ENCODE peak calls at places on chromosomes 13 and 19, in ten cellular contexts. A, V, G, P, Q, L, J, C, Y and E are unnamed samples. For H3K9me3, the result is how much of the 10 kb centered on the place peaks cover.

GRCh38 chr13:113973218-113974164 is at the start of gene C13orf46:
- DNase-seq in V (no peak), J (no peak), Y (no peak), P (no peak), C (no peak), A (no peak), G (no peak), L (no peak), Q (no peak), E (no peak)

GRCh38 chr13:110211735-110212134 is 95.2 kb downstream of the COL4A1 start:
- DNase-seq in V (no peak), C (no peak), L (no peak), Y (no peak), P (no peak), G (no peak), J (no peak), A (no peak), Q (no peak), E (no peak)

GRCh38 chr19:41311613-41312012 is 1.6 kb downstream of the CCDC97 start:
- DNase-seq in G (no peak), C (no peak), Y (no peak), P (no peak), Q (no peak), V (no peak), A (no peak), L (no peak), J (no peak), E (no peak)

GRCh38 chr19:41403181-41403970 is 5.8 kb downstream of the BCKDHA start:
- DNase-seq in G (no peak), Y (no peak), A (no peak), V (no peak), P (no peak), C (no peak), Q (no peak), J (no peak), L (no peak), E (no peak)

GRCh38 chr13:114143806-114144605 is 11.6 kb upstream of the RASA3 start:
- DNase-seq in A (no peak), L (peak), Q (peak), G (no peak), Y (peak), J (no peak), P (peak), V (peak), C (no peak), E (no peak)

GRCh38 chr13:50082426-50083283 is 67.4 kb downstream of the KCNRG start:
- DNase-seq in G (peak), J (peak), L (no peak), P (peak), Y (peak), Q (peak), C (no peak), A (peak), V (peak), E (peak)

GRCh38 chr13:25204843-25205242 is 32.8 kb upstream of the AMER2 start:
- DNase-seq in J (no peak), Y (no peak), G (no peak), P (no peak), L (no peak), C (no peak), A (no peak), V (no peak), Q (no peak), E (no peak)

GRCh38 chr19:6800991-6801396 is 28.5 kb downstream of the VAV1 start:
- DNase-seq in L (no peak), G (no peak), C (no peak), J (no peak), A (peak), V (no peak), Y (no peak), Q (peak), P (peak), E (no peak)

GRCh38 chr13:31346891-31347290 is 147.1 kb downstream of the B3GLCT start:
- DNase-seq in V (no peak), A (no peak), P (no peak), Q (no peak), L (no peak), C (no peak), J (no peak), G (no peak), Y (no peak), E (no peak)

GRCh38 chr19:33324628-33325027 is 22.3 kb upstream of the CEBPA start:
- DNase-seq in J (no peak), V (no peak), L (no peak), Y (no peak), G (no peak), A (no peak), P (no peak), Q (no peak), C (no peak), E (no peak)

GRCh38 chr13:95246292-95247082 is 54.8 kb downstream of the ABCC4 start:
- DNase-seq in G (no peak), Q (no peak), Y (no peak), L (no peak), V (no peak), A (no peak), P (no peak), J (no peak), C (no peak), E (no peak)

GRCh38 chr19:46490774-46491173 is 4.9 kb downstream of the PNMA8B start:
- DNase-seq in G (no peak), A (no peak), Y (no peak), L (no peak), C (no peak), Q (no peak), J (no peak), P (no peak), V (no peak), E (no peak)

GRCh38 chr13:29427937-29428309 is 167.6 kb downstream of the SLC7A1 start:
- DNase-seq in V (no peak), J (no peak), G (no peak), C (no peak), Y (no peak), P (no peak), Q (no peak), A (no peak), L (no peak), E (no peak)

GRCh38 chr19:24060687-24061356 is 26.2 kb upstream of the ZNF254 start:
- DNase-seq in A (peak), C (no peak), Y (no peak), Q (peak), L (no peak), J (no peak), V (no peak), P (no peak), G (no peak), E (no peak)

GRCh38 chr13:34464011-34464410 is 478.1 kb upstream of the NBEA start:
- DNase-seq in J (no peak), P (peak), C (no peak), G (no peak), L (no peak), V (no peak), Q (no peak), Y (no peak), A (no peak), E (no peak)

GRCh38 chr13:24684600-24684998 is 4.4 kb downstream of the ATP12A start:
- DNase-seq in Q (no peak), V (no peak), J (no peak), C (no peak), L (no peak), G (no peak), Y (no peak), A (no peak), P (no peak), E (no peak)

GRCh38 chr13:111954681-111955411 is 112.1 kb upstream of the SOX1 start:
- DNase-seq in J (no peak), C (no peak), A (no peak), Y (peak), L (no peak), G (no peak), Q (peak), V (no peak), P (no peak), E (no peak)

GRCh38 chr13:21638319-21639282 is 32.3 kb upstream of the FGF9 start:
- DNase-seq in Y (no peak), J (no peak), G (no peak), A (peak), P (peak), V (peak), C (no peak), L (no peak), Q (no peak), E (peak)

GRCh38 chr13:33671560-33671959 is 146.4 kb upstream of the RFC3 start:
- DNase-seq in A (no peak), Q (no peak), P (no peak), C (no peak), J (no peak), G (no peak), Y (no peak), L (no peak), V (no peak), E (no peak)

GRCh38 chr19:44623080-44623479 is 9.7 kb downstream of the IGSF23 start:
- DNase-seq in P (no peak), L (no peak), Q (no peak), V (no peak), C (no peak), J (no peak), A (peak), Y (peak), G (no peak), E (no peak)

GRCh38 chr13:24251525-24251924 is 57.9 kb upstream of the C1QTNF9 start:
- DNase-seq in J (no peak), Q (no peak), V (peak), L (no peak), Y (no peak), A (no peak), G (no peak), P (no peak), C (no peak), E (no peak)

GRCh38 chr19:47663911-47664771 is 49.1 kb upstream of the EHD2 start:
- DNase-seq in P (peak), Q (no peak), Y (peak), G (peak), L (peak), V (peak), A (peak), J (peak), C (peak), E (peak)

GRCh38 chr13:111215081-111216047 is 100.3 kb downstream of the ARHGEF7 start:
- DNase-seq in P (no peak), Y (no peak), J (no peak), Q (no peak), V (no peak), C (no peak), G (no peak), L (no peak), A (no peak), E (peak)

GRCh38 chr19:33226550-33227241 is 1.0 kb upstream of the SLC7A10 start:
- DNase-seq in Q (no peak), J (no peak), P (peak), C (no peak), A (no peak), G (no peak), V (peak), Y (peak), L (no peak), E (peak)

GRCh38 chr13:110759710-110760109 is 46.2 kb downstream of the ING1 start:
- DNase-seq in L (no peak), J (no peak), G (no peak), Q (no peak), C (no peak), V (no peak), A (peak), P (no peak), Y (no peak), E (no peak)

GRCh38 chr13:26628706-26629105 is 71.2 kb downstream of the WASF3 start:
- DNase-seq in L (no peak), Q (no peak), C (no peak), J (no peak), G (no peak), P (peak), V (peak), Y (no peak), A (peak), E (peak)

GRCh38 chr19:6577410-6578125 is 13.4 kb downstream of the CD70 start:
- DNase-seq in Q (no peak), A (no peak), V (peak), J (no peak), Y (no peak), L (no peak), P (peak), G (no peak), C (no peak), E (no peak)

GRCh38 chr19:8065489-8066261 is 13.1 kb downstream of the CCL25 start:
- DNase-seq in J (no peak), L (no peak), Q (no peak), P (no peak), V (no peak), Y (no peak), C (no peak), A (no peak), G (no peak), E (no peak)

GRCh38 chr13:30585748-30586262 is 31.9 kb upstream of the USPL1 start:
- DNase-seq in Y (no peak), Q (no peak), J (no peak), P (no peak), V (no peak), G (no peak), A (peak), L (no peak), C (no peak), E (no peak)

DNA sequence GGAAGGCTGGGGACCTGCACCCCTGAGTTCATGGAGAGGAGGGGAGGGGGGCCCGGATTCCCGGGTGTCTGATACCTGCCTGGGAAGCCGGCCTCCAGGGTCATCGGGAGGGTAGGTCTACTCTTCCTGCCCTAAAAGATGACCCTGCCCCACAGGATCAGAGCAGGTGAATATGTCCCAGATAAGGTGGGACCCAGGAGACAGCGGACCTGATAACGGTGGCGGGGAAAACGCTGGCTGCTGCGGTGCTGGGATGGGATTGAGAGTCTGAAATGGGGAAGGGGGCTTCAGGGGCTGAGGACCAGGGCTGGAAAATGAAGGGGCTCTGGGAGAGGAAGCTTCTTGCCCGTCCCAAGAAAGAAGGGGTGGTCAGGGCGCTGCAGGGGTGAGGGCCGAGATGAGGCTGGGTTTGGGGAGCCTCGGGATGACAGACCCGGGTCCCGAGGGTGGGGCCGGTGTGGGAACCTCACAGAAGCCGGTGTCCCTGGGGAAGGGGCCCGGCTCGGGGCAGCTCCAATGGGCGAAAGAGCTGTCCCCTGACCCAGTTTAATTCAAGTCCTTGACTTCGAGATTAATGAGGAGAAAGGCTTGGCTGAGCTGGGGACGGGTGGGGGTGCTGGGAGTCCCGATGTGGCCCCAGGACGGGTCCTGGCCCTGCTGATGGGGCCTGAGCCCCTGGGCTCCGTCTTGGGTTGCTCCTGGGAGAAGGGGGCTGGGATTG is 797 bp downstream of the TTYH1 start:
- DNase-seq in P (no peak), A (no peak), C (no peak), V (no peak), Y (no peak), L (no peak), Q (no peak), J (no peak), G (no peak), E (no peak)
- H3K4me3 ChIP-seq in P (no peak), A (no peak), C (no peak), V (no peak), Y (no peak), L (no peak), Q (no peak), J (peak), G (peak), E (peak)

DNA sequence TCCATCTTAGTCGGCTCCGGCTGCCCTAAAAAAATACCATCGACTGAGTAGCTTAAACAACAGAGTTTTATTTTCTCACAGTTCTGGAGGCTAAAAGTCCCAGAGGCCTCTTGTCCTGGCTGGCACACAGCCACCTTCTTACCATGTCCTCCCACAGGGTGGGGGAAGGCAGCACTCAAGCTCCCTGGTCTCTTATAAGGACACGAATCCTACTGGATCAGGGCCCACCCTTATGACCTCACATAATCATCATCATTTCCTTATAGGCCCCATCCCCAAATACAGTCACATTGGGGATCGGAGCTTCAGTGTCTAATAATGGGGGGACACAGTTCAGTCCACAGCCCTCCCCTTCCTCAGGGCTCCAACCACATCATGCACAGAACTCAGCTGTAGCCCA is 2.6 kb upstream of the TUBA3C start:
- DNase-seq in G (no peak), L (no peak), V (no peak), Q (no peak), P (no peak), J (no peak), A (no peak), C (no peak), Y (no peak), E (peak)
- H3K9me3 ChIP-seq in G (under half), L (under half), V (under half), Q (under half), P (under half), J (under half), A (under half), C (under half), Y (under half), E (under half)

DNA sequence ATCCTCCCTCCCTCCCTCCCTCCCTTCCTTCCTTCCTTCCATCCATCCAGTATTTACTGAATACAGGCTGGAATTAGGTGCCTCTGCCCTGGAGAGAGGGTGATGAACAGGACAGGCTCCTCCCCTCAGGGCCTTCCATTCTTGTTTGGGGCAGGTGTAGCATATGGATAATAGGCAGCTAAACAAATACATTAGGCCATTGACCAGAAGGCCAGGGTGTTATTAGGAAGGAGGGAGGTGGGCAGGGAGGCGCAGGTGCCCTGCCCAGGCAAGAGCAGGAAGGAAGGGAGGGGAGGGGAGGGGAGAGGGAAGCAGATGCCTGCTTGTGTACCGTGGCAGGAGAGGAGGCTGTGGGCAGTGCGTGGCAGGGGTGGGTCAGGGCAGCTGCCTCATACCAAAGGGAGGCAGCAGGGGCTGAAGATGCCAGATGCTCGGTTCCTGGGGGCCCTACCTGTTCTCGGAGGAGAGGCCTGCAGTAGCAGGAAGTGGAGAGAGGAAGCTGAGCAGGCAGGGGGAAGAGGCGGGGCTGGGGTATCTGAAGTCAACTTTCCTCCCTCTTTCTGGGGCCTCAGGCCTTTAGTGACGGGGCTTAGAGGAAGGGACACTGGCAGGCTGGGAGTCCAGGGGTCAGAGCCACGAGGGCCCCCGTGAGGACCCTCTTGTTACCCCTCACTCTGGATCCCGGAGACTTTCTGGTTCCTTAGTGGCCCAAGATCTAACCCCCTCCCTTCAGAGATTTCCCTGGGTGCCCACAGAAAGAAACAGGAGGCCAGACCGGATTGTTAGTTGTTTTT is at the start of gene RINL:
- DNase-seq in G (no peak), J (no peak), Q (no peak), A (no peak), V (peak), C (no peak), P (no peak), L (no peak), Y (peak), E (no peak)
- TF ChIP-seq POLR2A in G (no peak), J (no peak), Q (no peak), A (no peak), V (no peak), C (no peak), P (no peak), L (no peak), Y (peak), E (no peak)

GRCh38 chr13:41782086-41782485 is 178.8 kb downstream of the VWA8 start:
- DNase-seq in C (no peak), A (no peak), J (no peak), Y (no peak), G (no peak), V (no peak), P (no peak), L (no peak), Q (no peak), E (no peak)

GRCh38 chr13:41785402-41786142 is 175.3 kb downstream of the VWA8 start:
- DNase-seq in L (no peak), P (no peak), Y (no peak), G (no peak), J (no peak), C (no peak), Q (no peak), V (no peak), A (no peak), E (no peak)

GRCh38 chr13:41780736-41781708 is 179.9 kb downstream of the VWA8 start:
- DNase-seq in P (peak), J (no peak), V (no peak), Q (no peak), Y (no peak), C (no peak), G (no peak), L (no peak), A (peak), E (no peak)
- H3K4me3 ChIP-seq in P (no peak), J (no peak), V (no peak), Q (no peak), Y (no peak), C (no peak), G (no peak), L (no peak), A (peak), E (no peak)

GRCh38 chr19:37809366-37809765 is 30.0 kb upstream of the ZNF573 start:
- DNase-seq in A (no peak), G (no peak), C (no peak), V (no peak), J (no peak), L (no peak), P (no peak), Y (no peak), Q (no peak), E (no peak)
- H3K9me3 ChIP-seq in A (under half), G (under half), C (half or more), V (under half), J (half or more), L (half or more), P (half or more), Y (under half), Q (under half), E (under half)

DNA sequence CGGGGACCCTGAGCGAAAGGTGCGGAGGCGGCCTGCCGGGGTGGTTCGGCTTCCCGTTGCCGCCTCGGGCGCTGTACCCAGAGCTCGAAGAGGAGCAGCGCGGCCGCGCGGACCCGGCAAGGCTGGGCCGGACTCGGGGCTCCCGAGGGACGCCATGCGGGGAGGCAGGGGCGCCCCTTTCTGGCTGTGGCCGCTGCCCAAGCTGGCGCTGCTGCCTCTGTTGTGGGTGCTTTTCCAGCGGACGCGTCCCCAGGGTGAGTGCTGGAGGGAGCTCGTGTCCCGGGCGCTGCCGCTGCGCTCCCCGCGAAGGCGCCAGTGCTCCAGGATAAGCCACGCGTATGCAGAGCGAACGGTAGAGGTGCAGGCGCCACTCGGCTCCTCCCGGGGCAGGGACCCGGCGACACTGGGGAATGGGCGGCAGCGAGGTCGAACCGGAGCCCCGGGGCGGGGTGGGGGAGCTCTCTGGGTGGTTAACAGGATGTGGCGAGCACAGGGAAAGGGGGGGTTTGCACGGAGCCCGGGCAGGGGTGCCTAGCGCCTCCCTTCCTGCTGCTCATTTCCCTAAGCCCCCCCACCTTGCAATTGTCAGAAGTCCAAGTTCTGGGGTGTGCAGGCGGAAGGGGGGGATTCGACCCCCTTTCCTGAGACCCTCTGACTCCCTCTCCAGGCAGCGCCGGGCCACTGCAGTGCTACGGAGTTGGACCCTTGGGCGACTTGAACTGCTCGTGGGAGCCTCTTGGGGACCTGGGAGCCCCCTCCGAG is at the start of gene IL27RA:
- DNase-seq in G (peak), Q (no peak), Y (peak), C (no peak), A (peak), L (no peak), J (peak), V (peak), P (peak), E (peak)
- TF ChIP-seq POLR2A in G (peak), Q (no peak), Y (no peak), C (no peak), A (no peak), L (no peak), J (no peak), V (peak), P (peak), E (no peak)